ENCODE peak calls at places on chromosome 22, in four cellular contexts. J is HCT116, K is endothelial cell of umbilical vein, U is suprapubic skin. X is an unnamed sample.

GRCh38 chr22:25643232-25644000 is 78.9 kb downstream of the GRK3 start:
- DNase-seq in J (no peak), K (no peak), U (no peak), X (no peak)

GRCh38 chr22:45008853-45009751 is 703 bp downstream of the PHF21B start:
- DNase-seq in J (no peak), K (no peak), U (no peak), X (no peak)

GRCh38 chr22:39125622-39126021 is 26.9 kb downstream of the CBX7 start:
- DNase-seq in J (no peak), K (no peak), U (no peak), X (no peak)

GRCh38 chr22:30717952-30718351 is 23.3 kb downstream of the OSBP2 start:
- DNase-seq in J (no peak), K (no peak), U (no peak), X (no peak)

GRCh38 chr22:30783021-30783420 is 88.3 kb downstream of the OSBP2 start:
- DNase-seq in J (no peak), K (no peak), U (no peak), X (no peak)

GRCh38 chr22:46030241-46030880 is 53.4 kb upstream of the WNT7B start:
- DNase-seq in J (no peak), K (no peak), U (peak; percentile 61), X (no peak)

GRCh38 chr22:19891350-19892248 is 36.9 kb upstream of the GNB1L start:
- DNase-seq in J (no peak), K (peak; percentile 90), U (no peak), X (no peak)

GRCh38 chr22:43197271-43197941 is 10.5 kb upstream of the TTLL12 start:
- DNase-seq in J (no peak), K (no peak), U (no peak), X (no peak)

GRCh38 chr22:29078036-29078868 is 5.4 kb downstream of the KREMEN1 start:
- DNase-seq in J (no peak), K (no peak), U (no peak), X (no peak)

GRCh38 chr22:43377486-43377995 is 34.3 kb upstream of the MPPED1 start:
- DNase-seq in J (no peak), K (peak; percentile 16), U (peak; percentile 19), X (no peak)

GRCh38 chr22:31629741-31630184 is 32.3 kb downstream of the PISD start:
- DNase-seq in J (no peak), K (no peak), U (no peak), X (no peak)

GRCh38 chr22:20565079-20565734 is 57.8 kb downstream of the MED15 start:
- DNase-seq in J (no peak), K (no peak), U (peak; percentile 44), X (no peak)

GRCh38 chr22:27474711-27475547 is 326.6 kb downstream of the MN1 start:
- DNase-seq in J (peak; percentile 66), K (peak; percentile 76), U (no peak), X (no peak)

GRCh38 chr22:32725369-32725988 is 76.0 kb upstream of the TIMP3 start:
- DNase-seq in J (no peak), K (no peak), U (no peak), X (no peak)

GRCh38 chr22:24419480-24419860 is 7.9 kb upstream of the ADORA2A start:
- DNase-seq in J (no peak), K (no peak), U (peak; percentile 58), X (no peak)

GRCh38 chr22:32079110-32080089 is 36.3 kb downstream of the SLC5A1 start:
- DNase-seq in J (peak; percentile 41), K (peak; percentile 5), U (no peak), X (no peak)

GRCh38 chr22:38756631-38757463 is 1.0 kb upstream of the SUN2 start:
- DNase-seq in J (no peak), K (peak; percentile 10), U (no peak), X (no peak)

GRCh38 chr22:20992056-20992442 is 9.9 kb downstream of the THAP7 start:
- DNase-seq in J (no peak), K (no peak), U (no peak), X (no peak)

GRCh38 chr22:46504586-46504985 is 32.8 kb downstream of the CELSR1 start:
- DNase-seq in J (no peak), K (no peak), U (no peak), X (no peak)

GRCh38 chr22:43636086-43636485 is 176.0 kb downstream of the EFCAB6 start:
- DNase-seq in J (no peak), K (no peak), U (no peak), X (no peak)

GRCh38 chr22:39234157-39234793 is 10.5 kb downstream of the PDGFB start:
- DNase-seq in J (no peak), K (peak; percentile 61), U (no peak), X (no peak)

GRCh38 chr22:48567213-48567975 is 1260.3 kb downstream of the BRD1 start:
- DNase-seq in J (no peak), K (no peak), U (no peak), X (no peak)

GRCh38 chr22:20571531-20572007 is 64.2 kb downstream of the MED15 start:
- DNase-seq in J (no peak), K (peak; percentile 42), U (no peak), X (no peak)

GRCh38 chr22:40451230-40451629 is 80.8 kb downstream of the SGSM3 start:
- DNase-seq in J (no peak), K (no peak), U (no peak), X (no peak)
- H3K27ac ChIP-seq in J (no peak overlapping the region), K (no peak overlapping the region), U (peak overlapping the region; percentile 18), X (no peak overlapping the region)

GRCh38 chr22:17303441-17303839 is 65.8 kb upstream of the CECR2 start:
- DNase-seq in J (no peak), K (no peak), U (no peak), X (no peak)

GRCh38 chr22:17305076-17305475 is 64.2 kb upstream of the CECR2 start:
- DNase-seq in J (no peak), K (no peak), U (no peak), X (no peak)

GRCh38 chr22:17302616-17303015 is 66.6 kb upstream of the CECR2 start:
- DNase-seq in J (no peak), K (no peak), U (no peak), X (no peak)

GRCh38 chr22:17300926-17301325 is 68.3 kb upstream of the CECR2 start:
- DNase-seq in J (no peak), K (no peak), U (no peak), X (no peak)

DNA sequence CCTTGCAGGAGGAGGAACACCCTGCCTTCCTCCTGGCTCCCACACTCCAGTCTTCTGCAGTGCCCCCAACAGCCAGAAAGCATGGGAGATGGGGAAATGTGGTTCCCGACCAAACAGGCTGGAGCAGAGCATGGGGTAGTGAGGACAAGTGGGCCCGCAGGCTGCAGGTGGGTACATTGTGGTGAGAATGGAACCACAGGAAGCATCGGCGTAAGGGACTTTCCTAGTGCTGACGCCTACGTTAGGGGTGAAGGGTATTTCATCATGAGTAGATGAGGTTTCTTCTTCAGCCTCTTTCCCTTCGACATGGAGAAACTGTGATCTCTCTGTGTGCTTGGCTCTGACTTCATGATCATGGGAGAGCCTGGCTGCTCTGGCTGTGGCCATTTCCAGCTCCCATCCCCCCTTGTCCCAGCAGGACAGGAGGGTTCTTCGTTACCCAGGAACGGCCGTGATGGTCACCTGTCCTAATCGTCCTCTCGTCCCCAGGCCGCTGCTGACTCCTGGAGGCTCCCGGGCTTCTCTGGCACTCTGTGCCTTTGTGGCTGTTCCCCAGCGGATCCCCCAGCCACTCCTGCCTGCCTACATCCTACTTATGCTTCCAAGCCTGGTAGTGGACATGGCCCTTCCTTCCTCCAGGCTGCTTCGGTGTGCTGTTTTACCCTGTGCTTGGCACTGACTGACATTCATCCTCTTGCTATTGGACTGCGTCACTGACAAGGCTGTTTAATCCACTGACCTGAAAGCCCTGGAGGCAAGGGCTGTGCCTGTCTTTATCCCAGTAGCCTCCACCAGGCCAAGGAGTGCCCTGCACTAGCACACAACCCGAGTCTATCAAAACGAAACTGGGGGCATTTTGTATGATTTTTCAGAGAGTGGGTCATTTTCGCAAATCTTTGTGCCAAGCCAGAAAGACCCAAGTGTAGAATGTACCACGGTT is 65.2 kb upstream of the CECR2 start:
- DNase-seq in J (no peak), K (no peak), U (no peak), X (no peak)
- TF ChIP-seq POLR2A in J (no peak), K (no peak), U (no peak), X (no peak)

GRCh38 chr22:50620861-50621490 is 7.0 kb downstream of the ARSA start:
- DNase-seq in J (no peak), K (no peak), U (no peak), X (no peak)

GRCh38 chr22:50621491-50621880 is 6.5 kb downstream of the ARSA start:
- DNase-seq in J (no peak), K (no peak), U (no peak), X (no peak)

GRCh38 chr22:50624347-50625130 is 3.4 kb downstream of the ARSA start:
- DNase-seq in J (no peak), K (no peak), U (no peak), X (no peak)

GRCh38 chr22:50622723-50623327 is 5.1 kb downstream of the ARSA start:
- DNase-seq in J (peak; percentile 67), K (no peak), U (peak; percentile 66), X (no peak)

DNA sequence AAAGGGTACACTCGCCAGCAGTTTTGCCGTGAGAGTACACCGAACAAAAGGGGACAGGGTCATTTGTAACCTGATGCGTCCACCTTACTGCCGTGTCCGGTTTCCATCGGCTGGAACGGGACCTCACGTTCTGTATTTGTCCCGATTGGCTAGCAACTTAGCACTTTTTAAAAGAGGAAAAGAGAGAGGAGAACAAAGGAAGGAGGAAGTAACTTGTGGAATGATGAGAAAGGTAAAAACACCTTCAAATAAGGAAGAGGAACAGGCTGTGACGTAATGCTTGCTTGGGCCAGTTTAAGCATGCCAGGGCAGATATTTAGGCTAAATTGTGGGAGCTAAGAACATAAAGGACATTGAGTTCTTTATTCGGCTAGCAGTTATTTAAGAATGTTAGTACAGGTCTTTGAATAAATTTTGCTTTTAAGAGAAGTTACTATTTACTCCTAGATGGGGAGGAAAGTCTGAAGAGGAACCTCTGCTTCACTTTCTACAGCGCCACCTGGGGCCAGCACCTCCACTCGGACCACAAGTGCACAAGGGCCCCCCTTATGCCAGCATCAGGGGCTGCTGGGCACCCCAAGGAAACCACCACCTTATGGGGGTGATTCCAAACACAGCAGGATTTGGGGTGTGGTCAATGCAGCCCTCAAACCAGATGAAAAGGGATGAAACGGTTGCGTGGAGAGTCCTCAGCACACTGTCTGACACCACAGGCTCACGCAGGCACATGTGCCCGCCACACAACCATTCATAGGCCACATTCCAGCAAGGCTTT is 5.8 kb downstream of the ARSA start:
- DNase-seq in J (no peak), K (no peak), U (peak; percentile 54), X (no peak)
- H3K4me3 ChIP-seq in J (no peak overlapping the region), K (no peak overlapping the region), U (peak overlapping the region; percentile 38), X (peak overlapping the region; percentile 38)

GRCh38 chr22:36166086-36166485 is 5.5 kb upstream of the APOL3 start:
- DNase-seq in J (no peak), K (no peak), U (no peak), X (no peak)

GRCh38 chr22:36165161-36165560 is 4.6 kb upstream of the APOL3 start:
- DNase-seq in J (no peak), K (no peak), U (no peak), X (no peak)

GRCh38 chr22:36164621-36165020 is 4.1 kb upstream of the APOL3 start:
- DNase-seq in J (no peak), K (no peak), U (no peak), X (no peak)

GRCh38 chr22:36162127-36163034 is 1.8 kb upstream of the APOL3 start:
- DNase-seq in J (no peak), K (no peak), U (no peak), X (no peak)

DNA sequence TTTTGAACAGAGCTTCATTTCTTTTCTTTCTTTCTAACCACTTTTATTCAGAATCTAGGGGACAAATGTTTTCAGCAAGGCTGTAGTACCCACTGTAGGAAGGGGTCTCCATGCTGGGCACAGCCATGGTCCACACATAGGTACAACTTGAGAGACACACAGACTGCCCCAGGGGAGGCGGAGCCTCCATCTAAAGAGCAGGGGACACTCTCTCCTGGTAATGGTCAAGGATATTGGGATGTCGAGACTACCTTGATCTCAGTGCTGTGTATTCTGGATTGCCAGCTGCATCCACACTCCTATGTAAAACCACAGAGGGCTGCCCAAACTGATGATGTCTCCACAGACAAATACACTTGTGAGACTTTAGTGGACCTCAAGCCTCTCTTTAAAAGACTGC is 2.9 kb upstream of the APOL3 start:
- DNase-seq in J (no peak), K (no peak), U (no peak), X (no peak)
- H3K27ac ChIP-seq in J (no peak overlapping the region), K (no peak overlapping the region), U (no peak overlapping the region), X (no peak overlapping the region)